ENCODE peak calls at places on chromosomes 12 and 14, in ten cellular contexts. A is foreskin fibroblast; B is A549; R is epithelial cell of esophagus; E is cardiac fibroblast; Q is RWPE2; I is tibial nerve; G is aorta; Z is CD8-positive, alpha-beta memory T cell; J is fibroblast of pulmonary artery. L is an unnamed sample.

GRCh38 chr12:88207921-88208640 is 66.0 kb downstream of the TMTC3 start:
- DNase-seq in A (peak; percentile 91), B (no peak), R (peak; percentile 51), E (peak; percentile 81), Q (no peak), I (peak; percentile 23), G (peak; percentile 67), Z (no peak), J (peak; percentile 74), L (no peak)

GRCh38 chr14:69010632-69011031 is 31.5 kb upstream of the ACTN1 start:
- DNase-seq in A (no peak), B (no peak), R (peak; percentile 10), E (peak; percentile 13), Q (no peak), I (no peak), G (no peak), Z (peak; percentile 7), J (no peak), L (no peak)

GRCh38 chr12:51517800-51518199 is 73.2 kb upstream of the SCN8A start:
- DNase-seq in A (no peak), B (no peak), R (no peak), E (no peak), Q (no peak), I (no peak), G (no peak), Z (no peak), J (peak; percentile 6), L (no peak)

GRCh38 chr12:131115766-131116165 is 162.1 kb downstream of the ADGRD1 start:
- DNase-seq in A (no peak), B (no peak), R (no peak), E (no peak), Q (no peak), I (no peak), G (peak; percentile 11), Z (no peak), J (no peak), L (no peak)

GRCh38 chr12:117933545-117933944 is 35.2 kb downstream of the KSR2 start:
- DNase-seq in A (no peak), B (no peak), R (no peak), E (no peak), Q (no peak), I (no peak), G (no peak), Z (no peak), J (no peak), L (no peak)

GRCh38 chr14:93044601-93045000 is 71.1 kb downstream of the ITPK1 start:
- DNase-seq in A (no peak), B (no peak), R (no peak), E (no peak), Q (no peak), I (no peak), G (peak; percentile 68), Z (no peak), J (no peak), L (peak; percentile 46)

GRCh38 chr14:77603654-77604270 is 12.7 kb downstream of the SPTLC2 start:
- DNase-seq in A (no peak), B (peak; percentile 56), R (peak; percentile 43), E (no peak), Q (no peak), I (peak; percentile 39), G (peak; percentile 57), Z (no peak), J (peak; percentile 48), L (peak; percentile 38)

GRCh38 chr14:69270795-69271708 is 11.1 kb downstream of the GALNT16 start:
- DNase-seq in A (no peak), B (no peak), R (peak; percentile 21), E (no peak), Q (no peak), I (no peak), G (no peak), Z (no peak), J (no peak), L (no peak)

GRCh38 chr14:23579311-23579630 is 681 bp upstream of the JPH4 start:
- DNase-seq in A (no peak), B (no peak), R (no peak), E (no peak), Q (no peak), I (no peak), G (no peak), Z (no peak), J (no peak), L (no peak)

GRCh38 chr14:23580948-23581281 is 2.3 kb upstream of the JPH4 start:
- DNase-seq in A (no peak), B (no peak), R (no peak), E (no peak), Q (no peak), I (no peak), G (no peak), Z (no peak), J (no peak), L (no peak)

GRCh38 chr14:23580152-23580926 is 1.7 kb upstream of the JPH4 start:
- DNase-seq in A (no peak), B (no peak), R (no peak), E (no peak), Q (no peak), I (no peak), G (no peak), Z (no peak), J (no peak), L (no peak)

GRCh38 chr14:23579739-23580138 is 1.1 kb upstream of the JPH4 start:
- DNase-seq in A (no peak), B (no peak), R (no peak), E (no peak), Q (no peak), I (no peak), G (no peak), Z (no peak), J (no peak), L (no peak)

GRCh38 chr14:23582906-23583760 is 4.5 kb upstream of the JPH4 start:
- DNase-seq in A (no peak), B (no peak), R (no peak), E (no peak), Q (no peak), I (no peak), G (no peak), Z (no peak), J (no peak), L (no peak)
- H3K4me3 ChIP-seq in A (no peak overlapping the region), B (no peak overlapping the region), R (no peak overlapping the region), E (no peak overlapping the region), Q (no peak overlapping the region), I (no peak overlapping the region), G (no peak overlapping the region), Z (no peak overlapping the region), J (no peak overlapping the region), L (no peak overlapping the region)

DNA sequence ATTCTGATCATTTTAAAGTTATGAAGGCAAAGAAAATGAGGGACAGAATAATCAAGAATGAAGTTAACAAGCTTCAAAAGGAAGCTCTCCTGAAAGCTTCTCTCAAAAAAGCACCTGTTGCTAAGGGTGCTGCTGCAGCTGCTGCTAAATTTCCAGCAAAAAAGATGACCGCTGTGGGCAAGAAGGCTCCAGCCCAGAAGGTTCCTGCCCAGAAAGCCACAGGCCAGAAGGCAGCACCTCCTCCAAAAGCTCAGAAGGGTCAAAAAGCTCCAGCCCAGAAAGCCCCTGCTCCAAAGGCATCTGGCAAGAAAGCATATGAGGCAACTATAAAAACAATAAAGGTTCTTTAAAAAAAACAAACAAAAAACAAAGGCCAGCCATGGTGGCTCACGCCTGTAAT is 52.7 kb upstream of the NR2C1 start:
- DNase-seq in A (no peak), B (no peak), R (no peak), E (no peak), Q (no peak), I (no peak), G (no peak), Z (no peak), J (no peak), L (no peak)
- H3K4me3 ChIP-seq in A (no peak overlapping the region), B (no peak overlapping the region), R (no peak overlapping the region), E (no peak overlapping the region), Q (no peak overlapping the region), I (no peak overlapping the region), G (no peak overlapping the region), Z (no peak overlapping the region), J (no peak overlapping the region), L (no peak overlapping the region)

DNA sequence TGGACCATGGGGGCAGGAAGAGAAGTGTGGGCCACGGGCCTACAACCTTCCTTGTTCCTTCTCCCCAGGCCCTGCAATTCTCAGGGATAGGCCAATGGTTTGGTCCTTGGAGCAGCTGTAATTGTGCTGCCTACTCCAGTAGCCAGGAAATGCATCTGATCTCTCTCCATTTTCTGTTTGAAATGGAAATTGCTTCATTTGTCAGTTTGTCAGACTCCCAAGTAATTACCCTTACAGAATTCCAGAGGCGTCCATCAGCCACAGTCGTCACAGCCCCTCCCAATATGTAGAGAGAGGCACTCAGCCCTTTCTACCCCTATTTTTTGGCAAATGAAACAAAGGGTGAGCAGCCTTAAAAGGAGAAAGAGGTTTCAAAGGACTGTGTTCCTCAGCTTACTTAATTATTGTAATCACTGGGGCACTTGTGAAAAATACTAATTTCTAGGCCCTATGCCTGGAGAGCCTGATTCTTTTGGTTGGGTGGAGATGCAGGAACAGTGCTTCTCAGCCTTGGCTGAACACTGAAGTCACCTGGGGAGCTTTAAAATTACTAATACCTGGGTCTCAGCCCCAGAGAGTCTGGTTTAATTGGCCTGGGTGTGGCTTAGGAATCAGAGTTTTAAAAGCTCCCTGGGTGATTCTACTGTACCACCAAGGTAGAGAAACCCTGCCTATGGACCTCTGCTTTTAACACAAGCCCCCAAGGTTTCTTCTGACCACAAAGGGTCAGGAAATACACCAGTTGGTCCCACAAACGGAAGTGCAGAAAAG is 189.9 kb downstream of the EMP1 start:
- DNase-seq in A (no peak), B (no peak), R (peak; percentile 64), E (no peak), Q (no peak), I (no peak), G (no peak), Z (no peak), J (no peak), L (peak; percentile 68)
- H3K4me3 ChIP-seq in A (no peak overlapping the region), B (no peak overlapping the region), R (no peak overlapping the region), E (no peak overlapping the region), Q (no peak overlapping the region), I (no peak overlapping the region), G (no peak overlapping the region), Z (no peak overlapping the region), J (no peak overlapping the region), L (no peak overlapping the region)

GRCh38 chr12:113140706-113141105 is 5.1 kb upstream of the RASAL1 start:
- DNase-seq in A (no peak), B (no peak), R (no peak), E (no peak), Q (no peak), I (no peak), G (no peak), Z (no peak), J (no peak), L (no peak)

GRCh38 chr12:113144771-113145170 is 4.8 kb upstream of the CFAP73 start:
- DNase-seq in A (no peak), B (no peak), R (no peak), E (no peak), Q (no peak), I (no peak), G (no peak), Z (no peak), J (no peak), L (no peak)

GRCh38 chr12:113143959-113144358 is 5.6 kb upstream of the CFAP73 start:
- DNase-seq in A (no peak), B (no peak), R (no peak), E (no peak), Q (no peak), I (no peak), G (no peak), Z (no peak), J (no peak), L (no peak)

GRCh38 chr12:113142886-113143329 is 6.6 kb upstream of the CFAP73 start:
- DNase-seq in A (no peak), B (no peak), R (no peak), E (no peak), Q (no peak), I (no peak), G (no peak), Z (no peak), J (no peak), L (no peak)

GRCh38 chr12:113142173-113142885 is 6.8 kb upstream of the RASAL1 start:
- DNase-seq in A (no peak), B (no peak), R (no peak), E (no peak), Q (no peak), I (peak; percentile 22), G (peak; percentile 80), Z (no peak), J (no peak), L (peak; percentile 35)
- H3K4me3 ChIP-seq in A (no peak overlapping the region), B (no peak overlapping the region), R (no peak overlapping the region), E (no peak overlapping the region), Q (no peak overlapping the region), I (no peak overlapping the region), G (no peak overlapping the region), Z (no peak overlapping the region), J (no peak overlapping the region), L (no peak overlapping the region)